ENCODE peak calls at places on chromosomes 6 and 20, in five cellular contexts. D is HL-60, E is HCT116, V is transverse colon, T is endothelial cell of umbilical vein. S is an unnamed sample.

GRCh38 chr6:152380993-152381898 is 255.9 kb downstream of the SYNE1 start:
- DNase-seq in V (peak), E (peak), T (peak), D (no peak), S (no peak)

GRCh38 chr6:33208089-33208967 is at the start of gene RING1:
- DNase-seq in T (peak), E (no peak), D (peak), V (peak), S (peak)

GRCh38 chr20:1001981-1002681 is at the start of gene RSPO4:
- DNase-seq in V (no peak), T (no peak), D (no peak), E (no peak), S (no peak)

GRCh38 chr6:39228111-39228971 is 934 bp downstream of the KCNK5 start:
- DNase-seq in T (no peak), E (no peak), V (no peak), D (no peak), S (peak)

GRCh38 chr6:56889492-56889891 is 65.4 kb upstream of the BEND6 start:
- DNase-seq in D (no peak), T (no peak), V (no peak), E (no peak), S (no peak)

GRCh38 chr20:8854566-8854965 is 214.3 kb upstream of the PLCB4 start:
- DNase-seq in D (no peak), T (peak), E (no peak), V (peak), S (no peak)

GRCh38 chr6:89145962-89146747 is at the start of gene PM20D2:
- DNase-seq in V (peak), E (peak), T (peak), D (peak), S (peak)

GRCh38 chr6:6918216-6918983 is 189.4 kb upstream of the RREB1 start:
- DNase-seq in E (peak), T (peak), D (peak), V (no peak), S (no peak)

GRCh38 chr6:29620629-29621028 is 12.4 kb downstream of the GABBR1 start:
- DNase-seq in D (no peak), T (no peak), E (no peak), V (no peak), S (no peak)

GRCh38 chr20:57545927-57546662 is 14.8 kb upstream of the PCK1 start:
- DNase-seq in T (no peak), V (no peak), D (no peak), E (no peak), S (no peak)

GRCh38 chr6:142686719-142686996 is 258.3 kb downstream of the HIVEP2 start:
- DNase-seq in E (no peak), T (no peak), D (no peak), V (no peak), S (no peak)

GRCh38 chr20:48722737-48723191 is 105.0 kb downstream of the PREX1 start:
- DNase-seq in D (no peak), T (peak), E (no peak), V (no peak), S (peak)

GRCh38 chr6:10582774-10583508 is 61.8 kb downstream of the GCNT2 start:
- DNase-seq in D (no peak), T (no peak), E (no peak), V (no peak), S (no peak)

GRCh38 chr20:46185353-46185752 is 67.2 kb downstream of the CD40 start:
- DNase-seq in D (no peak), V (no peak), E (no peak), T (no peak), S (no peak)

GRCh38 chr6:24848461-24848860 is 49.7 kb upstream of the ARMH2 start:
- DNase-seq in E (no peak), V (no peak), D (no peak), T (no peak), S (no peak)

GRCh38 chr6:9977451-9977850 is 437.4 kb downstream of the TFAP2A start:
- DNase-seq in E (no peak), V (no peak), D (no peak), T (no peak), S (no peak)

GRCh38 chr6:7846971-7847818 is 63.4 kb downstream of the TXNDC5 start:
- DNase-seq in E (no peak), D (no peak), V (no peak), T (peak), S (no peak)

GRCh38 chr20:60483371-60483770 is 525.1 kb downstream of the CDH26 start:
- DNase-seq in E (no peak), V (no peak), D (no peak), T (no peak), S (no peak)

GRCh38 chr6:4316867-4317400 is 181.6 kb upstream of the ECI2 start:
- DNase-seq in T (peak), E (no peak), D (no peak), V (peak), S (no peak)

GRCh38 chr6:14292119-14292518 is 174.5 kb downstream of the CD83 start:
- DNase-seq in D (no peak), T (no peak), V (no peak), E (no peak), S (no peak)

GRCh38 chr6:53302678-53303360 is 45.9 kb downstream of the ELOVL5 start:
- DNase-seq in T (peak), V (no peak), E (no peak), D (no peak), S (no peak)

GRCh38 chr20:21225215-21225947 is 77.8 kb upstream of the XRN2 start:
- DNase-seq in V (no peak), T (no peak), D (no peak), E (no peak), S (no peak)

GRCh38 chr6:31513456-31514165 is 15.2 kb upstream of the MCCD1 start:
- DNase-seq in T (no peak), D (no peak), V (no peak), E (no peak), S (no peak)

GRCh38 chr6:167501831-167502385 is 177.0 kb downstream of the TTLL2 start:
- DNase-seq in D (no peak), V (peak), E (peak), T (no peak), S (no peak)

GRCh38 chr20:46119028-46119546 is 973 bp downstream of the CD40 start:
- DNase-seq in E (no peak), T (peak), V (no peak), D (no peak), S (no peak)

GRCh38 chr20:51258582-51259175 is 235.8 kb upstream of the KCNG1 start:
- DNase-seq in V (no peak), E (no peak), T (no peak), D (no peak), S (no peak)

GRCh38 chr6:158284340-158285210 is 27.7 kb upstream of the TULP4 start:
- DNase-seq in E (no peak), D (no peak), T (no peak), V (no peak), S (no peak)

GRCh38 chr6:41781302-41781711 is 725 bp downstream of the PRICKLE4 start:
- DNase-seq in E (no peak), D (no peak), T (no peak), V (peak), S (peak)

GRCh38 chr6:166257911-166258318 is 50.3 kb downstream of the PRR18 start:
- DNase-seq in E (no peak), D (no peak), T (no peak), V (no peak), S (no peak)

GRCh38 chr6:16683524-16684194 is 77.6 kb downstream of the ATXN1 start:
- DNase-seq in V (peak), T (peak), E (peak), D (peak), S (no peak)

GRCh38 chr6:20540683-20541082 is 6.4 kb downstream of the CDKAL1 start:
- DNase-seq in T (no peak), E (no peak), D (no peak), V (no peak), S (no peak)

GRCh38 chr6:12394170-12394569 is 104.0 kb downstream of the EDN1 start:
- DNase-seq in T (peak), V (no peak), E (no peak), D (no peak), S (no peak)

GRCh38 chr20:10619427-10619826 is 54.4 kb downstream of the JAG1 start:
- DNase-seq in D (no peak), T (peak), E (peak), V (no peak), S (no peak)

GRCh38 chr6:35081426-35081851 is 59.7 kb downstream of the TCP11 start:
- DNase-seq in E (no peak), D (peak), T (peak), V (peak), S (peak)

GRCh38 chr6:129317931-129318820 is 391.8 kb downstream of the ARHGAP18 start:
- DNase-seq in V (no peak), E (no peak), T (peak), D (no peak), S (no peak)
- TF ChIP-seq POLR2AphosphoS5 in V (no peak), E (no peak), T (no peak), D (no peak), S (no peak)

GRCh38 chr6:52263709-52264320 is 19.5 kb upstream of the IL17F start:
- DNase-seq in E (no peak), T (peak), D (no peak), V (peak), S (peak)

GRCh38 chr6:52262620-52263344 is 18.5 kb upstream of the IL17F start:
- DNase-seq in D (no peak), E (no peak), V (no peak), T (no peak), S (no peak)

GRCh38 chr6:52260634-52261033 is 16.3 kb upstream of the IL17F start:
- DNase-seq in E (no peak), D (no peak), T (no peak), V (no peak), S (no peak)

GRCh38 chr6:52255434-52255833 is 11.1 kb upstream of the IL17F start:
- DNase-seq in V (no peak), E (no peak), D (no peak), T (no peak), S (no peak)

GRCh38 chr6:52261229-52261628 is 16.9 kb upstream of the IL17F start:
- DNase-seq in D (no peak), V (no peak), E (no peak), T (no peak), S (no peak)
- TF ChIP-seq POLR2AphosphoS5 in D (no peak), V (no peak), E (no peak), T (no peak), S (no peak)

GRCh38 chr6:111846061-111846460 is 27.2 kb downstream of the FYN start:
- DNase-seq in E (no peak), T (no peak), V (no peak), D (no peak), S (no peak)

GRCh38 chr6:111844376-111844775 is 28.9 kb downstream of the FYN start:
- DNase-seq in V (no peak), E (no peak), T (no peak), D (no peak), S (no peak)

GRCh38 chr6:111845441-111845871 is 27.8 kb downstream of the FYN start:
- DNase-seq in D (no peak), V (no peak), E (no peak), T (peak), S (peak)

GRCh38 chr6:111843347-111844147 is 29.7 kb downstream of the FYN start:
- DNase-seq in V (peak), D (no peak), T (no peak), E (no peak), S (peak)

GRCh38 chr6:111844921-111845320 is 28.3 kb downstream of the FYN start:
- DNase-seq in T (peak), E (no peak), V (no peak), D (no peak), S (peak)
- TF ChIP-seq POLR2AphosphoS5 in T (no peak), E (no peak), V (no peak), D (no peak), S (no peak)

DNA sequence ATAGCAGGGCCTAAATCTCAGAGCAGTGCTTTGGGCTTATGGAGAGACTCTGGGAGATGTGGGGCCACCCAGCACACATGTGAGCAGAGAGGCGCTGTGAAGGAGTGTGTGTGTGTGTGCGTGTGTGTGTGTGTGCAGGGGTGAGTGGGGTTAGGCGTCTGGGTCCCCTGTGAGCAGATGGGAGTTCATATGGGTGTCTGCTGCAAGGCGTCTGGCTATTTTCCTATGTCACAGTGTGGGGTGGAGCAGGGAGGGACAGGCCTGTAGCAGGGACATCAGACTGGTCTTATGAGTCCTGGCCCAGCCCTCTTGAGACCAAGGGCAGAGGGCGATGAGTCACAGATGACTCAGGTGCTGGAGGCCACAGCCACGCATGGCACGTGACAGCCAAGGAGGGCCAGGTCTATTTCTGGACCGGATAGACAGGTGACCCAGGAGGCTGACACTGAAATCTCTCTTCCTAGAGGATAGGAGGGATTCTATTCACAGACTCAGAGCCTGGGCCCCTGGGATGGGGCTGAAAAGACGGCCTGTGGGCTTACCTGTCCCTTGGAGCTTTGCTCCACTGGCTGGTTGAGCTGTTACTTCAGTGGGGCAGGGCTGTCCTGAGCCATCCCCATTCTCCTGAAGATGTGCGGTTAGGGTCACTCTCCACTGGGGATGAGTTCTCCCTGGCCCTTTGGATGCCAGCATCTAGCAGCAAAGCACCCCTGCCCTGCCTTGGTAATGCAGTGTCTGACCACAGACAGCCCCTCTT is 28.9 kb downstream of the VEGFA start:
- DNase-seq in V (peak), D (no peak), E (peak), T (peak), S (peak)
- TF ChIP-seq POLR2AphosphoS5 in V (peak), D (no peak), E (peak), T (no peak), S (peak)

S was measured in spleen.